ENCODE peak calls at places on chromosomes 5 and 9, in ten cellular contexts. One of them, this sample, is unnamed. For H3K36me3, the result is how much of the 10 kb centered on the place peaks cover.

GRCh38 chr9:136422876-136423275 is 12.4 kb downstream of the PMPCA start:
- DNase-seq in H1: no peak
- DNase-seq in stomach: no peak
- DNase-seq in upper lobe of right lung: no peak
- DNase-seq in adipocyte: no peak
- DNase-seq in CD8-positive, alpha-beta T cell: peak
- DNase-seq in psoas muscle: no peak
- DNase-seq in PC-9: no peak
- DNase-seq in Peyer's patch: no peak
- DNase-seq in NT2/D1: no peak
- DNase-seq in this sample: no peak

GRCh38 chr9:3446313-3446712 is 79.5 kb downstream of the RFX3 start:
- DNase-seq in H1: no peak
- DNase-seq in stomach: no peak
- DNase-seq in upper lobe of right lung: no peak
- DNase-seq in adipocyte: peak
- DNase-seq in CD8-positive, alpha-beta T cell: no peak
- DNase-seq in psoas muscle: no peak
- DNase-seq in PC-9: no peak
- DNase-seq in Peyer's patch: no peak
- DNase-seq in NT2/D1: no peak
- DNase-seq in this sample: no peak

GRCh38 chr5:84213212-84213611 is 171.5 kb downstream of the EDIL3 start:
- DNase-seq in H1: no peak
- DNase-seq in stomach: no peak
- DNase-seq in upper lobe of right lung: no peak
- DNase-seq in adipocyte: peak
- DNase-seq in CD8-positive, alpha-beta T cell: no peak
- DNase-seq in psoas muscle: no peak
- DNase-seq in PC-9: no peak
- DNase-seq in Peyer's patch: no peak
- DNase-seq in NT2/D1: no peak
- DNase-seq in this sample: no peak

GRCh38 chr9:104286792-104287191 is 192.7 kb downstream of the SMC2 start:
- DNase-seq in H1: no peak
- DNase-seq in stomach: no peak
- DNase-seq in upper lobe of right lung: no peak
- DNase-seq in adipocyte: no peak
- DNase-seq in CD8-positive, alpha-beta T cell: no peak
- DNase-seq in psoas muscle: no peak
- DNase-seq in PC-9: no peak
- DNase-seq in Peyer's patch: no peak
- DNase-seq in NT2/D1: no peak
- DNase-seq in this sample: no peak

GRCh38 chr9:130239741-130240241 is 25.8 kb upstream of the HMCN2 start:
- DNase-seq in H1: no peak
- DNase-seq in stomach: no peak
- DNase-seq in upper lobe of right lung: no peak
- DNase-seq in adipocyte: no peak
- DNase-seq in CD8-positive, alpha-beta T cell: no peak
- DNase-seq in psoas muscle: no peak
- DNase-seq in PC-9: peak
- DNase-seq in Peyer's patch: no peak
- DNase-seq in NT2/D1: no peak
- DNase-seq in this sample: peak

GRCh38 chr5:87137280-87137679 is 130.4 kb upstream of the RASA1 start:
- DNase-seq in H1: no peak
- DNase-seq in stomach: no peak
- DNase-seq in upper lobe of right lung: no peak
- DNase-seq in adipocyte: no peak
- DNase-seq in CD8-positive, alpha-beta T cell: no peak
- DNase-seq in psoas muscle: peak
- DNase-seq in PC-9: no peak
- DNase-seq in Peyer's patch: no peak
- DNase-seq in NT2/D1: no peak
- DNase-seq in this sample: no peak

GRCh38 chr9:3511537-3511936 is 14.3 kb downstream of the RFX3 start:
- DNase-seq in H1: no peak
- DNase-seq in stomach: no peak
- DNase-seq in upper lobe of right lung: no peak
- DNase-seq in adipocyte: no peak
- DNase-seq in CD8-positive, alpha-beta T cell: no peak
- DNase-seq in psoas muscle: no peak
- DNase-seq in PC-9: no peak
- DNase-seq in Peyer's patch: no peak
- DNase-seq in NT2/D1: no peak
- DNase-seq in this sample: no peak

GRCh38 chr5:56414056-56414455 is 180.9 kb upstream of the ANKRD55 start:
- DNase-seq in H1: no peak
- DNase-seq in stomach: no peak
- DNase-seq in upper lobe of right lung: no peak
- DNase-seq in adipocyte: peak
- DNase-seq in CD8-positive, alpha-beta T cell: no peak
- DNase-seq in psoas muscle: no peak
- DNase-seq in PC-9: no peak
- DNase-seq in Peyer's patch: no peak
- DNase-seq in NT2/D1: no peak
- DNase-seq in this sample: no peak

GRCh38 chr5:142782976-142783539 is 12.9 kb downstream of the ARHGAP26 start:
- DNase-seq in H1: no peak
- DNase-seq in stomach: no peak
- DNase-seq in upper lobe of right lung: no peak
- DNase-seq in adipocyte: no peak
- DNase-seq in CD8-positive, alpha-beta T cell: no peak
- DNase-seq in psoas muscle: peak
- DNase-seq in PC-9: no peak
- DNase-seq in Peyer's patch: no peak
- DNase-seq in NT2/D1: no peak
- DNase-seq in this sample: peak

GRCh38 chr5:137376127-137376526 is 123.0 kb downstream of the SPOCK1 start:
- DNase-seq in H1: no peak
- DNase-seq in stomach: no peak
- DNase-seq in upper lobe of right lung: peak
- DNase-seq in adipocyte: no peak
- DNase-seq in CD8-positive, alpha-beta T cell: no peak
- DNase-seq in psoas muscle: no peak
- DNase-seq in PC-9: no peak
- DNase-seq in Peyer's patch: no peak
- DNase-seq in NT2/D1: no peak
- DNase-seq in this sample: no peak

GRCh38 chr9:1050125-1050895 is at the start of gene DMRT2:
- DNase-seq in H1: peak
- DNase-seq in stomach: peak
- DNase-seq in upper lobe of right lung: peak
- DNase-seq in adipocyte: peak
- DNase-seq in CD8-positive, alpha-beta T cell: no peak
- DNase-seq in psoas muscle: peak
- DNase-seq in PC-9: no peak
- DNase-seq in Peyer's patch: peak
- DNase-seq in NT2/D1: no peak
- DNase-seq in this sample: peak

GRCh38 chr9:83130541-83130940 is 67.6 kb upstream of the RASEF start:
- DNase-seq in H1: no peak
- DNase-seq in stomach: no peak
- DNase-seq in upper lobe of right lung: no peak
- DNase-seq in adipocyte: no peak
- DNase-seq in CD8-positive, alpha-beta T cell: no peak
- DNase-seq in psoas muscle: no peak
- DNase-seq in PC-9: no peak
- DNase-seq in Peyer's patch: no peak
- DNase-seq in NT2/D1: no peak
- DNase-seq in this sample: no peak

GRCh38 chr9:123861086-123861707 is 68.7 kb downstream of the DENND1A start:
- DNase-seq in H1: no peak
- DNase-seq in stomach: no peak
- DNase-seq in upper lobe of right lung: no peak
- DNase-seq in adipocyte: no peak
- DNase-seq in CD8-positive, alpha-beta T cell: no peak
- DNase-seq in psoas muscle: no peak
- DNase-seq in PC-9: no peak
- DNase-seq in Peyer's patch: no peak
- DNase-seq in NT2/D1: no peak
- DNase-seq in this sample: no peak

GRCh38 chr9:131482343-131483006 is 20.2 kb upstream of the POMT1 start:
- DNase-seq in H1: no peak
- DNase-seq in stomach: no peak
- DNase-seq in upper lobe of right lung: peak
- DNase-seq in adipocyte: no peak
- DNase-seq in CD8-positive, alpha-beta T cell: no peak
- DNase-seq in psoas muscle: no peak
- DNase-seq in PC-9: no peak
- DNase-seq in Peyer's patch: no peak
- DNase-seq in NT2/D1: no peak
- DNase-seq in this sample: no peak

GRCh38 chr9:137760426-137760825 is 117.2 kb upstream of the CACNA1B start:
- DNase-seq in H1: no peak
- DNase-seq in stomach: no peak
- DNase-seq in upper lobe of right lung: no peak
- DNase-seq in adipocyte: no peak
- DNase-seq in CD8-positive, alpha-beta T cell: no peak
- DNase-seq in psoas muscle: peak
- DNase-seq in PC-9: no peak
- DNase-seq in Peyer's patch: no peak
- DNase-seq in NT2/D1: no peak
- DNase-seq in this sample: peak

GRCh38 chr9:137758067-137758466 is 119.5 kb upstream of the CACNA1B start:
- DNase-seq in H1: no peak
- DNase-seq in stomach: no peak
- DNase-seq in upper lobe of right lung: no peak
- DNase-seq in adipocyte: no peak
- DNase-seq in CD8-positive, alpha-beta T cell: no peak
- DNase-seq in psoas muscle: no peak
- DNase-seq in PC-9: no peak
- DNase-seq in Peyer's patch: no peak
- DNase-seq in NT2/D1: no peak
- DNase-seq in this sample: peak

GRCh38 chr9:137761032-137761431 is 116.5 kb upstream of the CACNA1B start:
- DNase-seq in H1: no peak
- DNase-seq in stomach: no peak
- DNase-seq in upper lobe of right lung: no peak
- DNase-seq in adipocyte: no peak
- DNase-seq in CD8-positive, alpha-beta T cell: no peak
- DNase-seq in psoas muscle: no peak
- DNase-seq in PC-9: no peak
- DNase-seq in Peyer's patch: no peak
- DNase-seq in NT2/D1: no peak
- DNase-seq in this sample: no peak

GRCh38 chr9:137759117-137759516 is 118.5 kb upstream of the CACNA1B start:
- DNase-seq in H1: no peak
- DNase-seq in stomach: no peak
- DNase-seq in upper lobe of right lung: no peak
- DNase-seq in adipocyte: no peak
- DNase-seq in CD8-positive, alpha-beta T cell: no peak
- DNase-seq in psoas muscle: no peak
- DNase-seq in PC-9: no peak
- DNase-seq in Peyer's patch: no peak
- DNase-seq in NT2/D1: no peak
- DNase-seq in this sample: peak

GRCh38 chr9:137759649-137760321 is 117.8 kb upstream of the CACNA1B start:
- DNase-seq in H1: no peak
- DNase-seq in stomach: no peak
- DNase-seq in upper lobe of right lung: no peak
- DNase-seq in adipocyte: no peak
- DNase-seq in CD8-positive, alpha-beta T cell: no peak
- DNase-seq in psoas muscle: no peak
- DNase-seq in PC-9: no peak
- DNase-seq in Peyer's patch: no peak
- DNase-seq in NT2/D1: no peak
- DNase-seq in this sample: peak
- H3K36me3 ChIP-seq in H1: under half
- H3K36me3 ChIP-seq in stomach: half or more
- H3K36me3 ChIP-seq in upper lobe of right lung: half or more
- H3K36me3 ChIP-seq in adipocyte: half or more
- H3K36me3 ChIP-seq in CD8-positive, alpha-beta T cell: under half
- H3K36me3 ChIP-seq in psoas muscle: under half
- H3K36me3 ChIP-seq in PC-9: under half
- H3K36me3 ChIP-seq in Peyer's patch: under half
- H3K36me3 ChIP-seq in NT2/D1: half or more
- H3K36me3 ChIP-seq in this sample: under half

GRCh38 chr9:34664281-34665108 is 2.0 kb upstream of the CCL27 start:
- DNase-seq in H1: peak
- DNase-seq in stomach: peak
- DNase-seq in upper lobe of right lung: peak
- DNase-seq in adipocyte: peak
- DNase-seq in CD8-positive, alpha-beta T cell: peak
- DNase-seq in psoas muscle: peak
- DNase-seq in PC-9: peak
- DNase-seq in Peyer's patch: peak
- DNase-seq in NT2/D1: peak
- DNase-seq in this sample: peak
- H3K4me3 ChIP-seq in H1: peak
- H3K4me3 ChIP-seq in stomach: peak
- H3K4me3 ChIP-seq in upper lobe of right lung: peak
- H3K4me3 ChIP-seq in adipocyte: peak
- H3K4me3 ChIP-seq in CD8-positive, alpha-beta T cell: peak
- H3K4me3 ChIP-seq in psoas muscle: peak
- H3K4me3 ChIP-seq in PC-9: no peak
- H3K4me3 ChIP-seq in Peyer's patch: peak
- H3K4me3 ChIP-seq in NT2/D1: peak
- H3K4me3 ChIP-seq in this sample: peak

GRCh38 chr5:154962494-154962893 is 21.6 kb downstream of the MRPL22 start:
- DNase-seq in H1: no peak
- DNase-seq in stomach: no peak
- DNase-seq in upper lobe of right lung: no peak
- DNase-seq in adipocyte: no peak
- DNase-seq in CD8-positive, alpha-beta T cell: no peak
- DNase-seq in psoas muscle: no peak
- DNase-seq in PC-9: no peak
- DNase-seq in Peyer's patch: no peak
- DNase-seq in NT2/D1: no peak
- DNase-seq in this sample: no peak

DNA sequence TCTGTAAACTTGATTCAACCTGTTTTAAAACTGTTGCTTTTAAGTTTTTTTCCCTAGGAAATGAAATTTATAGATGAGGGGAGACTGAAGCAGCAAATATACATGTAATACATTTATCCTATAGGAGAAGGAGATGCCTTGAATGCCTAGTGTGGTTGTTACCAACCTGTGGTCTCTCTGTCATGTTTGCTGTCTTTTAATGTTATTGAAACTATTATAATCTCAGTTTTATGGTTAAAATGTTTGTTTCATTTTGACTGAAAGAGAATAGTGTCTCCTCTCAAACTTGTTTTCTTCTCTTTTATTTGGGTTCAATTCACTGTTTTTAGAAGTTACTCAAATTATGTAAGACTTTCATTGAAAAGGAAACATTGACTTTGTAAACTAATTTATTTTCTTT is 15.8 kb downstream of the MRPL22 start:
- DNase-seq in H1: no peak
- DNase-seq in stomach: no peak
- DNase-seq in upper lobe of right lung: no peak
- DNase-seq in adipocyte: no peak
- DNase-seq in CD8-positive, alpha-beta T cell: no peak
- DNase-seq in psoas muscle: no peak
- DNase-seq in PC-9: no peak
- DNase-seq in Peyer's patch: no peak
- DNase-seq in NT2/D1: no peak
- DNase-seq in this sample: no peak
- H3K36me3 ChIP-seq in H1: under half
- H3K36me3 ChIP-seq in stomach: half or more
- H3K36me3 ChIP-seq in upper lobe of right lung: half or more
- H3K36me3 ChIP-seq in adipocyte: under half
- H3K36me3 ChIP-seq in CD8-positive, alpha-beta T cell: under half
- H3K36me3 ChIP-seq in psoas muscle: under half
- H3K36me3 ChIP-seq in PC-9: under half
- H3K36me3 ChIP-seq in Peyer's patch: under half
- H3K36me3 ChIP-seq in NT2/D1: under half
- H3K36me3 ChIP-seq in this sample: under half

GRCh38 chr5:140725799-140726471 is 25.7 kb downstream of the ZMAT2 start:
- DNase-seq in H1: peak
- DNase-seq in stomach: peak
- DNase-seq in upper lobe of right lung: no peak
- DNase-seq in adipocyte: peak
- DNase-seq in CD8-positive, alpha-beta T cell: peak
- DNase-seq in psoas muscle: peak
- DNase-seq in PC-9: peak
- DNase-seq in Peyer's patch: no peak
- DNase-seq in NT2/D1: peak
- DNase-seq in this sample: peak
- H3K4me3 ChIP-seq in H1: peak
- H3K4me3 ChIP-seq in stomach: peak
- H3K4me3 ChIP-seq in upper lobe of right lung: no peak
- H3K4me3 ChIP-seq in adipocyte: peak
- H3K4me3 ChIP-seq in CD8-positive, alpha-beta T cell: no peak
- H3K4me3 ChIP-seq in psoas muscle: peak
- H3K4me3 ChIP-seq in PC-9: peak
- H3K4me3 ChIP-seq in Peyer's patch: no peak
- H3K4me3 ChIP-seq in NT2/D1: peak
- H3K4me3 ChIP-seq in this sample: no peak